ENCODE peak calls at places on chromosomes 13 and 19, in four cellular contexts. B, F, K and Z are unnamed samples.

GRCh38 chr13:113421673-113422270 is 31.5 kb downstream of the ADPRHL1 start:
- DNase-seq in F (no peak), B (no peak), K (no peak), Z (no peak)

GRCh38 chr13:36818483-36819063 is 449 bp upstream of the RFXAP start:
- DNase-seq in B (no peak), F (no peak), K (no peak), Z (no peak)

GRCh38 chr13:109251958-109252357 is 534.4 kb downstream of the IRS2 start:
- DNase-seq in K (no peak), F (no peak), B (no peak), Z (no peak)

GRCh38 chr13:52827839-52828238 is 20.6 kb downstream of the PCDH8 start:
- DNase-seq in B (no peak), F (no peak), K (no peak), Z (no peak)

GRCh38 chr19:32909257-32909656 is 39.7 kb upstream of the SLC7A9 start:
- DNase-seq in B (no peak), F (no peak), K (no peak), Z (no peak)

GRCh38 chr19:13094771-13095392 is 7.8 kb downstream of the LYL1 start:
- DNase-seq in F (peak), K (no peak), B (no peak), Z (no peak)

GRCh38 chr19:20478936-20479335 is 86.6 kb downstream of the ZNF737 start:
- DNase-seq in B (no peak), F (no peak), K (no peak), Z (no peak)

GRCh38 chr13:31023126-31023525 is 90.7 kb downstream of the TEX26 start:
- DNase-seq in F (no peak), B (no peak), K (no peak), Z (no peak)

GRCh38 chr13:31225180-31225579 is 25.4 kb downstream of the B3GLCT start:
- DNase-seq in B (no peak), K (no peak), F (no peak), Z (no peak)

GRCh38 chr19:38389101-38389925 is 816 bp downstream of the SPRED3 start:
- DNase-seq in B (peak), F (no peak), K (no peak), Z (no peak)

GRCh38 chr19:41330946-41331678 is 21.1 kb downstream of the CCDC97 start:
- DNase-seq in B (no peak), K (no peak), F (no peak), Z (no peak)

GRCh38 chr19:58572026-58572817 is 913 bp downstream of the MZF1 start:
- DNase-seq in B (no peak), F (no peak), K (no peak), Z (no peak)

GRCh38 chr19:33514885-33515485 is 6.6 kb downstream of the PEPD start:
- DNase-seq in B (no peak), K (no peak), F (no peak), Z (no peak)

GRCh38 chr13:105153626-105154025 is 1381.8 kb downstream of the EFNB2 start:
- DNase-seq in F (no peak), B (no peak), K (no peak), Z (no peak)

GRCh38 chr13:113912596-113912995 is 48.7 kb upstream of the GAS6 start:
- DNase-seq in B (no peak), F (no peak), K (no peak), Z (no peak)

GRCh38 chr19:57410748-57411671 is at the start of gene ZNF17:
- DNase-seq in F (peak), B (peak), K (peak), Z (peak)

GRCh38 chr13:97318532-97318931 is 96.4 kb downstream of the MBNL2 start:
- DNase-seq in K (no peak), F (no peak), B (no peak), Z (no peak)

GRCh38 chr13:98454389-98454881 is 122.5 kb downstream of the STK24 start:
- DNase-seq in F (no peak), B (no peak), K (peak), Z (no peak)

GRCh38 chr13:59266478-59267063 is 897.2 kb downstream of the DIAPH3 start:
- DNase-seq in B (no peak), F (no peak), K (no peak), Z (no peak)

GRCh38 chr13:34708914-34709313 is 233.2 kb upstream of the NBEA start:
- DNase-seq in K (no peak), B (no peak), F (no peak), Z (no peak)

GRCh38 chr13:96771501-96772367 is 222.5 kb downstream of the OXGR1 start:
- DNase-seq in B (no peak), F (no peak), K (no peak), Z (no peak)

GRCh38 chr19:18741124-18741493 is 50.0 kb downstream of the COMP start:
- DNase-seq in B (no peak), K (no peak), F (no peak), Z (no peak)

GRCh38 chr13:32530841-32531253 is 7.7 kb downstream of the N4BP2L2 start:
- DNase-seq in K (no peak), F (no peak), B (no peak), Z (peak)

GRCh38 chr13:39379667-39380655 is 223.0 kb downstream of the LHFPL6 start:
- DNase-seq in F (no peak), K (no peak), B (no peak), Z (no peak)

GRCh38 chr19:49684251-49684982 is 5.0 kb upstream of the ADM5 start:
- DNase-seq in K (no peak), F (no peak), B (peak), Z (no peak)

GRCh38 chr13:78608705-78609463 is 5.5 kb upstream of the POU4F1 start:
- DNase-seq in K (no peak), F (no peak), B (no peak), Z (no peak)

GRCh38 chr13:45063261-45063870 is 56.9 kb upstream of the GTF2F2 start:
- DNase-seq in B (no peak), F (no peak), K (no peak), Z (no peak)

GRCh38 chr13:112442483-112443090 is 66.4 kb downstream of the SPACA7 start:
- DNase-seq in B (no peak), F (no peak), K (no peak), Z (no peak)

GRCh38 chr13:72960114-72960513 is 98.7 kb upstream of the KLF5 start:
- DNase-seq in K (no peak), B (no peak), F (no peak), Z (no peak)

GRCh38 chr19:720691-721160 is 12.0 kb downstream of the PALM start:
- DNase-seq in B (no peak), F (no peak), K (peak), Z (no peak)

GRCh38 chr13:94711561-94712286 is 621 bp downstream of the SOX21 start:
- DNase-seq in B (no peak), F (peak), K (no peak), Z (no peak)
- TF ChIP-seq USF2 in B (no peak), F (no peak), K (no peak), Z (no peak)

GRCh38 chr19:29680447-29680846 is 15.2 kb downstream of the PLEKHF1 start:
- DNase-seq in K (no peak), B (no peak), F (no peak), Z (no peak)
- TF ChIP-seq HDAC2 in K (no peak), B (no peak), F (no peak), Z (no peak)

DNA sequence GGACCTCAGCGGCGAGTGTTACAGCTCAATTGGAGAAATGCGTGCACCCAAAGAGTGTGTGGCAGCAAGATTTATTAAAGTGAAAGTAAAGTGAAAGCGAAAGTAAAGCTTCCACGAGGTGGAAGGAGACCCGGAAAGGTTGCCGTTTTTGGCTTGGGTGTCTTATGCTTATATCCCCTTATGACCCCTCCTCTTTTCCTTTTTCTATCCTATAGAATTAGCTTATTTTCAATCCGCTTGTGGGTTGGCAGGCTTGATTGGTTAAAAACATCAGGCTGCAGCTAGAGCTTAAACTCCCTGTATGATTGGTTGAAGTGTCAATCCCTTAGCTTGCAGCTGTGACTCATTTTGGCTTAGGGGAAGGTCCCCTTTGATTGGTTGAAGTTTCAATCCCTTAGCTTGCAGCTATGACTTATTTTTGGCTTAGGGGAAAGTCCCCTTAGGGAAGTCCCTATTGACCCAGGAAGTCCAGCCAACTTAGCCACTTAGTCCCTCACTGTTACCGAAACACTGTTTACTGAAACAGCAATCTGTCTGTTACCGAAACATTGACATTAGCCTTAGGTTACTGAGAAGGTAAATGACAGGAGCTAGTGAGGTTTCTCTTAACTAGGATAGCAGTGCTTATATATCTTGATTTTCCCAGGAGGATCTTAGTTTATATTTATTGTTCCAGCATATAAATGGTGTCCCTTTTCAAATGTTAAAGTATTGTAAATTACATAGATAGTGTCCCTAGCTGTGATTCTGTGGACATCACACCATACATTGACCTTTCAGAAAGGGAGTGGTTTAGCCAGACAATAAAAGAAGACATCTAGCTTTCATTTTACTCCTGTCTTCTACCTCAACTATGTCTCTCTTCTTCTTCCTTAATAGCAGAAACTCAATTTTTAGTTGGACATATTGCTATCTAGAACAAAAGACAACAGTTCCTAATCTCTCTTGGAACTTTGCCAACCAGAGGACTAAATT is 575.8 kb downstream of the DACH1 start:
- DNase-seq in K (peak), B (no peak), F (no peak), Z (peak)
- TF ChIP-seq USF2 in K (no peak), B (no peak), F (no peak), Z (no peak)

GRCh38 chr19:40266912-40267600 is 18.1 kb downstream of the AKT2 start:
- DNase-seq in B (no peak), F (no peak), K (no peak), Z (no peak)

GRCh38 chr19:40265763-40266099 is 19.4 kb downstream of the AKT2 start:
- DNase-seq in K (no peak), B (no peak), F (no peak), Z (no peak)

GRCh38 chr19:40267601-40267997 is 17.5 kb downstream of the AKT2 start:
- DNase-seq in B (no peak), F (no peak), K (no peak), Z (no peak)

GRCh38 chr19:40265055-40265762 is 19.9 kb downstream of the AKT2 start:
- DNase-seq in K (no peak), B (no peak), F (no peak), Z (no peak)

GRCh38 chr19:40266111-40266510 is 19.0 kb downstream of the AKT2 start:
- DNase-seq in F (no peak), K (no peak), B (no peak), Z (no peak)
- TF ChIP-seq HDAC2 in F (no peak), K (no peak), B (no peak), Z (no peak)